ENCODE peak calls at places on chromosomes 2 and 18, in five cellular contexts. L is pancreas, I is left ventricle myocardium inferior, D is lower lobe of right lung, Z is upper lobe of right lung. H is an unnamed sample. For H3K4me1, the result is how much of the 10 kb centered on the place peaks cover.

GRCh38 chr18:22346968-22347611 is 70.6 kb downstream of the CTAGE1 start:
- DNase-seq in L (peak), D (peak), I (peak), Z (peak), H (no peak)

GRCh38 chr18:46046126-46046525 is 25.9 kb downstream of the PSTPIP2 start:
- DNase-seq in Z (no peak), I (no peak), L (no peak), D (no peak), H (no peak)

GRCh38 chr2:134576478-134576877 is 142.3 kb downstream of the TMEM163 start:
- DNase-seq in Z (no peak), D (no peak), L (no peak), I (no peak), H (no peak)

GRCh38 chr2:19494241-19494640 is 135.8 kb upstream of the OSR1 start:
- DNase-seq in D (no peak), Z (no peak), I (no peak), L (no peak), H (no peak)

GRCh38 chr2:156896294-156896693 is 361.2 kb upstream of the GALNT5 start:
- DNase-seq in I (no peak), L (no peak), Z (no peak), D (no peak), H (no peak)

GRCh38 chr2:222042666-222043065 is 256.1 kb downstream of the PAX3 start:
- DNase-seq in L (no peak), D (no peak), Z (no peak), I (no peak), H (no peak)

GRCh38 chr2:122390406-122390805 is 635.0 kb downstream of the TSN start:
- DNase-seq in I (no peak), L (no peak), Z (no peak), D (no peak), H (no peak)

GRCh38 chr2:55419236-55419513 is 481 bp downstream of the CCDC88A start:
- DNase-seq in Z (no peak), L (peak), I (no peak), D (no peak), H (peak)

GRCh38 chr2:62114564-62114963 is 81.4 kb upstream of the B3GNT2 start:
- DNase-seq in I (no peak), D (no peak), Z (no peak), L (no peak), H (no peak)

GRCh38 chr2:151947524-151948165 is 119.4 kb upstream of the ARL5A start:
- DNase-seq in Z (peak), D (peak), I (no peak), L (no peak), H (peak)

GRCh38 chr2:25617948-25618646 is 55.3 kb downstream of the DTNB start:
- DNase-seq in Z (no peak), I (no peak), L (no peak), D (no peak), H (peak)

GRCh38 chr2:233053928-233054774 is 6.0 kb upstream of the INPP5D start:
- DNase-seq in I (peak), Z (peak), L (peak), D (peak), H (peak)

GRCh38 chr2:238872026-238872425 is 24.1 kb downstream of the TWIST2 start:
- DNase-seq in L (no peak), D (no peak), I (no peak), Z (no peak), H (no peak)

GRCh38 chr2:33373986-33374385 is 102.5 kb upstream of the RASGRP3 start:
- DNase-seq in D (no peak), L (no peak), Z (no peak), I (no peak), H (no peak)

GRCh38 chr2:120175000-120175581 is 48.1 kb downstream of the TMEM185B start:
- DNase-seq in Z (no peak), I (no peak), D (no peak), L (no peak), H (peak)

DNA sequence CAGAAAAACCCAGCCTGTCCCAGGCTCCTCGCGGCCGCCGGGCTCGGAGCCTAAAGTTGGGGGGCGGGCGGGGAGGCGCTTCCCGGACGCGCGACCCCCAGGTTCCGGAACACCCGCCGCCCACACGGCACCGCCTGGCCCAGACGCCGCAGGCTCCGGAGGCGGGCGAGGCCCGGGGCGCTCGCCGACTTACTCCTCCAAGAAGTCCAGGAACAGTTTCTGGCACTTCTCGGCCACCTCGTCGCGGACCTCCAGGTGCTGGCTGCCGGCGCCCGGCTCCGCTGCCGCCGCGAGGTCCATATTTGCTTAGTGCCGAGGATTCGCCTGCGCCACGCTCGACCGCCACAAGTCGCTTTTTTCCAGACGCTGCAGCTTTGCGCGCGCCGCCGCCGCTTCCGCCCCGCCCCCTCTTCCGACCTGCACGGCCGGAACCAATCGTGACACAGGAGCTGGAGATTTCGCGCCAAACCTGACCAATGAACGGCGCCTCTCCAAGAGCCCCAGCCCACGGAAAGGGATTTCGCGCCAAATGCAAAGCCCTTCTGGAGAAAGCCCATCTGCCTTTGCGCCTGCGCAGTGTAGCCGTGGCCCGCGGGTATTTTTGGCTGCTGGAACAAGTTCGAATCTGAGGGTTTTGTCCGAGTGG is at the start of gene MCM6:
- DNase-seq in I (peak), Z (peak), D (peak), L (peak), H (peak)
- TF ChIP-seq CTCF in I (peak), Z (peak), D (peak), L (peak), H (no peak)

GRCh38 chr2:172101008-172101706 is 1.5 kb downstream of the DLX2 start:
- DNase-seq in D (no peak), Z (no peak), L (no peak), I (no peak), H (no peak)

GRCh38 chr2:172100080-172101007 is 2.4 kb downstream of the DLX2 start:
- DNase-seq in Z (no peak), L (no peak), I (no peak), D (no peak), H (no peak)

GRCh38 chr2:172102858-172103359 is at the start of gene DLX2:
- DNase-seq in D (peak), L (peak), Z (peak), I (peak), H (peak)

GRCh38 chr2:172102159-172102857 is 392 bp downstream of the DLX2 start:
- DNase-seq in D (no peak), L (no peak), Z (no peak), I (no peak), H (no peak)

DNA sequence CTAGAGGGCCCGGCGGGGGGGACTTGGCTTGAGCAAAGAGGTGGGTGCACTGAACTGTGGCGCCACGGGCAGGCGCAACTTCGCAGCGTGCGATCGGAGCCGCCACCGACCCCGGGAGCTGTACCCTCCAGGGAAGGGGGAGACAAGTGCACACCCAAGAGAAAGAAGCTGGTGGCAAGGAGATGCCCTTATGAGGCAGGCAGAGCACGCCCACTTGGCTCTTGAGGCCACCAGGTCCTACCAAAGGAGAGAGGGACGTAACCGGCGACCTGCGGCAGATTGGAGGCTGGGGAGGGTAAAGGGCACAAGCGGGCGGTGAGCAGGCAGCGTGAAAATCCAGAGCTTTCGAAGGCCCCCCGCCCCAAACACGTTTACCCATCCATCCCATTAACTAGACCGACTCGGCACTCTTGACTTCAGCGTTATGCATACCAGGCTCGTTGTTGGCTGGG is 967 bp downstream of the DLX2 start:
- DNase-seq in D (no peak), L (no peak), Z (no peak), I (no peak), H (no peak)
- H3K4me1 ChIP-seq in D (half or more), L (under half), Z (half or more), I (half or more), H (under half)

GRCh38 chr2:213288913-213289700 is 4.8 kb downstream of the SPAG16 start:
- DNase-seq in D (no peak), I (no peak), Z (no peak), L (no peak), H (no peak)

GRCh38 chr2:213281156-213281555 is 3.1 kb upstream of the SPAG16 start:
- DNase-seq in L (no peak), Z (no peak), I (no peak), D (no peak), H (no peak)

GRCh38 chr2:213285404-213285803 is 1.1 kb downstream of the SPAG16 start:
- DNase-seq in I (no peak), Z (no peak), D (no peak), L (no peak), H (no peak)

GRCh38 chr2:213279961-213280360 is 4.3 kb upstream of the SPAG16 start:
- DNase-seq in L (no peak), D (no peak), I (no peak), Z (no peak), H (no peak)

GRCh38 chr2:213284105-213285090 is at the start of gene SPAG16:
- DNase-seq in Z (peak), D (peak), I (peak), L (peak), H (peak)
- H3K4me3 ChIP-seq in Z (peak), D (peak), I (peak), L (peak), H (peak)

DNA sequence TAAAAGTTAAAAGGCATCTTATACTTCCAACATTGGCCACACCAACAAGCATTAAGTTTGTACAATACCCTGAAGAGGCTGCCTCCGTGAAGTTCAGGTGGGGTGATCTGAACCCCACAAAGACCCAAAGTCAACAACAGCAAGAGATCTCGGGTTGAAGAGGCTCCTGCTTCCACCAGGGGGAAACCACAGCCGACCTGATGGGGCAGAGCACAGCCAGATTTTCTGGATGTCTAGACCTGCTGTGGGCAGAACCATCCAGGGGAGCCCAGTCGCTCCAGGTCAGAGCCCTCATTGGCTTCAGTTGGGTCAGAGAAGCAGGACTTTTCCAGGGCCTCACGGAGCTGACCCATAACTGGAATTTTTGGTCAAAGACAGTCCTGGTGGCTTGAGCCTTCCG is 66.5 kb upstream of the ACKR3 start:
- DNase-seq in Z (no peak), I (no peak), D (no peak), L (no peak), H (no peak)
- TF ChIP-seq CTCF in Z (no peak), I (no peak), D (no peak), L (no peak), H (no peak)

H was measured in prostate gland.